ENCODE peak calls at places on chromosomes 6 and 20, in four cellular contexts. L, U, I and H are unnamed samples.

GRCh38 chr20:61859712-61860111 is 206.0 kb downstream of the TAF4 start:
- DNase-seq in L (no peak), U (no peak), I (no peak), H (no peak)

GRCh38 chr6:12289655-12290489 is at the start of gene EDN1:
- DNase-seq in L (peak), U (peak), I (peak), H (peak)

GRCh38 chr6:112503210-112503609 is 156.1 kb downstream of the RFPL4B start:
- DNase-seq in L (no peak), U (no peak), I (no peak), H (no peak)

GRCh38 chr6:33750244-33750991 is 3.7 kb upstream of the IP6K3 start:
- DNase-seq in L (no peak), U (no peak), I (no peak), H (no peak)

GRCh38 chr20:1299522-1299921 is 29.4 kb downstream of the SDCBP2 start:
- DNase-seq in L (peak), U (no peak), I (peak), H (peak)

GRCh38 chr20:47164076-47164634 is 192.3 kb downstream of the ZMYND8 start:
- DNase-seq in L (no peak), U (no peak), I (no peak), H (no peak)

GRCh38 chr6:148441454-148441911 is 98.8 kb downstream of the SASH1 start:
- DNase-seq in L (peak), U (peak), I (no peak), H (no peak)

GRCh38 chr20:62723351-62723750 is 14.7 kb downstream of the NTSR1 start:
- DNase-seq in L (no peak), U (no peak), I (no peak), H (peak)

GRCh38 chr6:109446072-109446471 is 5.5 kb downstream of the SMPD2 start:
- DNase-seq in L (no peak), U (no peak), I (no peak), H (no peak)

GRCh38 chr20:37243937-37244571 is 17.6 kb downstream of the GHRH start:
- DNase-seq in L (no peak), U (no peak), I (no peak), H (no peak)

GRCh38 chr6:168027521-168027920 is 30.1 kb downstream of the KIF25 start:
- DNase-seq in L (no peak), U (no peak), I (no peak), H (no peak)

DNA sequence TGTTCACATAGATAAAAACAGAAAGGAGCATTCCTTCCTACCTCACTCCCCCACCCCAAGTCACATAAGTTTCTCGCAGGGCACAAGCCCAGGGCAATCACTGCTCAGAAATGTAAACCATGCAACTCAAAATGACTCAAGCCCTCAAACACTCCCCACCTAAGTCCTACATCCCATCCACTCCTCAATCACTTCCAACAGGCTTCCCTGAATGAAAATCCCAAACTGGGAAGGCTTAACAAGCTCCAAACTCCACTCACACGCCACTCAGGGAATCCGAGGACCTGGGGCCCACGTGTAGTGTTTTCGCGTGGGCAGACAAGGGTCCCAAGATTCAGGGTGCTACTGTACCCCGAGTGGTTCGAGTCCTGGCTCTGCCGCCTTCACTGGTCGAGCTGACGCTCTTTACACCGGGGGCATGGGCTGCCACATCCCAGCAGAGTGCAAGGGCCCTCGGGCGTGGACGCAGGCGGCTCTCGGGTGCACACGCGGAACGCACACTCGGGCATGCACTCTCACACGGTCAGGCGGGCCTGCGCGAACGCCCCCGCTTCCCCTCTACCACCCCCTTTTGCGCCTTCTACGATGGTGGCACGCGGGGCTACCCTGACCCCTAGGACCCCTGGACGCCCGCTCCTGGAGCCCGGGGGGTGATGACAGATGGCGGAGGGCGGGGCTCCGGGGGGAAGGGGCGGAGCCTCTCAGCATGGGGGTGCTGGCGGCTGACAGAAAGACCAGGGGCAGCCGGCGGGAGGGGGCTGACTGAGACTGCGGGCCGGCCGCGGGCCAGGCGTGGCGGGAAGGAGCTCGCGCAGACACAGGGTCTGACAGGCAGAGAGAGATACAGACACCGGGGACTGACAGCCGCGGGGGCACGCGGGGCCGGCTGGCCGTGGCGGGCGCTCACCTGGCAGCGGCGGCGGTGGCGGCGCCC is 662 bp downstream of the ZHX3 start:
- DNase-seq in L (no peak), U (peak), I (peak), H (peak)
- TF ChIP-seq JUND in L (no peak), U (no peak), I (peak), H (no peak)

GRCh38 chr6:164929155-164929977 is 380.0 kb downstream of the C6orf118 start:
- DNase-seq in L (no peak), U (no peak), I (no peak), H (no peak)
- TF ChIP-seq JUND in L (no peak), U (no peak), I (no peak), H (no peak)

GRCh38 chr6:128456510-128457244 is 63.7 kb downstream of the PTPRK start:
- DNase-seq in L (no peak), U (peak), I (no peak), H (peak)
- TF ChIP-seq JUND in L (no peak), U (no peak), I (no peak), H (no peak)

DNA sequence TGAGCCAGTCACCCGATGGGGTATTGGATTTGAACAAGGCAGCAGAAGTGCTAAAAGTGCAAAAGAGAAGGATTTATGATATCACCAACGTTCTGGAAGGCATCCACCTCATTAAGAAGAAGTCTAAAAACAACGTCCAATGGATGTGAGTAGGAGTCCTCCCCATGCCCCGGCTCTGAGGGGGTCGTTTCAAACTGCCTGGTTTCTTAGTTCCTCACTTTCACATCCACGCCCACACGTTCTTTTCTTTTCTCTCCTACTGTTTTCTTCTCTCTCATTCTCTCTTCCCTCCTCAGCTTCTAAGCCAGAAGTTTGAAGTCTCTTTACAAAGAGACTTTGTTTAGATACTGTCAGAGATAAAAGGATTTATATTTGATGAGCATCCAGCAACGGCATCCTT is 53.0 kb upstream of the CDKAL1 start:
- DNase-seq in L (no peak), U (no peak), I (no peak), H (no peak)
- TF ChIP-seq JUND in L (no peak), U (no peak), I (no peak), H (no peak)

DNA sequence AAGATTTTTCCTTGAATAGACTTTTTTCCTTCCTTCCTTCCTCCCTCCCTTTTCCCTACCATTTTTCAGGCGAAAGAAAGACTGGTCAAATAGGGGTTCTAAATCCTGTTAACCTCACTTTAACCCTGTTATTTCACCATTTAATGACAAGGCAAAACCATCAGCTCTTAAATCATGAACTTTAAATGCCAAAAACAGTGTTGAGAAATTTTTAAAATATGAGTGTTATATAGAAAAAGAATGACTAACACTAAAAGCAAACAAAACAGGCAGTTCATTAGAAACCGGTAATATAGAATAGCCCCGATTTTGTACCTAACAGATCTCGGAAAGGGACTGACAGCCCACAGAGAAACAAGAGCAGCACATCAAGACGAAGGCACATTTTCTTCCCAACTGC is 57.3 kb upstream of the CEP85L start:
- DNase-seq in L (no peak), U (no peak), I (no peak), H (no peak)
- TF ChIP-seq JUND in L (no peak), U (no peak), I (no peak), H (no peak)

GRCh38 chr6:133034509-133035206 is 206.5 kb upstream of the EYA4 start:
- DNase-seq in L (no peak), U (peak), I (no peak), H (no peak)

GRCh38 chr6:133041020-133041419 is 200.1 kb upstream of the EYA4 start:
- DNase-seq in L (no peak), U (no peak), I (peak), H (no peak)

GRCh38 chr6:133042550-133043120 is 198.5 kb upstream of the EYA4 start:
- DNase-seq in L (no peak), U (no peak), I (no peak), H (no peak)

GRCh38 chr6:133040025-133040838 is 200.9 kb upstream of the EYA4 start:
- DNase-seq in L (peak), U (peak), I (peak), H (peak)
- TF ChIP-seq JUND in L (no peak), U (no peak), I (no peak), H (no peak)

GRCh38 chr6:139508023-139508422 is 133.6 kb upstream of the CITED2 start:
- DNase-seq in L (no peak), U (peak), I (no peak), H (no peak)
- TF ChIP-seq JUND in L (no peak), U (no peak), I (no peak), H (no peak)